ENCODE peak calls at places on chromosomes 4 and X, in five cellular contexts. L is GM23248, N is aorta, P is fibroblast of lung, I is WERI-Rb-1. V is an unnamed sample. For H3K9me3, the result is how much of the 10 kb centered on the place peaks cover.

GRCh38 chrX:74160816-74161215 is 143.2 kb upstream of the ZCCHC13 start:
- DNase-seq in N (no peak), I (no peak), P (no peak), L (no peak), V (no peak)

GRCh38 chrX:135396109-135396508 is 25.6 kb upstream of the SMIM10L2A start:
- DNase-seq in N (no peak), I (no peak), P (peak), L (peak), V (no peak)

GRCh38 chrX:17500145-17500579 is 125.2 kb downstream of the NHS start:
- DNase-seq in P (peak), I (no peak), L (peak), N (no peak), V (no peak)

GRCh38 chr4:120049732-120050494 is 16.7 kb downstream of the MAD2L1 start:
- DNase-seq in P (peak), L (peak), I (peak), N (peak), V (no peak)

GRCh38 chr4:181897935-181898334 is 345.3 kb upstream of the TENM3 start:
- DNase-seq in I (no peak), P (peak), N (no peak), L (peak), V (peak)

GRCh38 chrX:23883737-23884354 is 23.9 kb downstream of the APOO start:
- DNase-seq in P (peak), L (peak), I (no peak), N (no peak), V (no peak)

GRCh38 chr4:2843909-2844584 is 403 bp downstream of the ADD1 start:
- DNase-seq in N (peak), I (peak), L (peak), P (peak), V (peak)

GRCh38 chrX:45801554-45801953 is 600.9 kb upstream of the DIPK2B start:
- DNase-seq in N (no peak), P (peak), L (peak), I (no peak), V (peak)

GRCh38 chrX:44483965-44484606 is 58.6 kb downstream of the FUNDC1 start:
- DNase-seq in N (no peak), P (peak), L (peak), I (no peak), V (no peak)

GRCh38 chr4:30866907-30867306 is 146.7 kb downstream of the PCDH7 start:
- DNase-seq in I (no peak), N (no peak), L (no peak), P (peak), V (no peak)

GRCh38 chr4:88591787-88592599 is at the start of gene HERC3:
- DNase-seq in I (peak), P (peak), N (peak), L (peak), V (peak)

DNA sequence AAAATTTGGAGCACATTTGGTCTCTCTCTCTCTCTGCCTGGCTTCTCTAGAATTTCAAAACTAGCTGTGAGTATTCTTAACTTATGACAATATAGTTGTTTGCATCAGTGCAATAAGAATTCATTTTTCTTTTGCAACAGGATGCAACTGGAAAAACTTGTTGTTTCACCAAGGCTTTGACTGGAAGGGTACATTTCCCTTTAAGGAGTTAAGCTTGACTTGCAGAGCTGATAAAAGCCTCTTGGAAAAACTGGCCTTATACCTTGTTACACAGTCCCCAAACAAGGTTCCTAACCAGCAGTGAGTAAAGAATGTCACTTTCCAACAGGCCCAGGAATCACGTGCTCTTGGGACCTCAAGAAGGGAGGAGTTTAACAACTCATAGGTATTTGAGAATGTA is 25.9 kb upstream of the ZNF718 start:
- DNase-seq in L (no peak), N (no peak), P (no peak), I (no peak), V (no peak)
- H3K9me3 ChIP-seq in L (under half), N (under half), P (under half), I (under half), V (under half)

DNA sequence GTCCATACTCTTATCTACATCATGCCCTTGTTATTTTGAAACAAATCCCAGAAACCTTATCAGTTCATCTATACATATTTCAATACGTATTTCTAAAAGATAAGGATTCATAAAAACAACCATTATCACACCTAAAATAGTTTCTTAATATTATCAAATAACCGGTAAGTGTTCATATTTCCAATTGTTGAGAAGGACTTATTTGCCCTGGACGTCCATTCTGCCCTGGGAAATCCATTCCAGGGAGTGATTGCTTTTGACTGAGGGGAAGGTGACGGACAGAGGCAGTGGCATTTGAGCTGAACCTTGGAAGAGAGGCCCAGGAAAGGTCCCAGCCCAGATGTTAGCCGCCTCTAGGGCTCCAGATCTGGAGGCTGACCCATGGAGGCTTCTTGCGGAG is 49.6 kb downstream of the STARD8 start:
- DNase-seq in L (no peak), P (no peak), N (no peak), I (no peak), V (no peak)
- H3K4me3 ChIP-seq in L (no peak), P (no peak), N (no peak), I (no peak), V (no peak)

DNA sequence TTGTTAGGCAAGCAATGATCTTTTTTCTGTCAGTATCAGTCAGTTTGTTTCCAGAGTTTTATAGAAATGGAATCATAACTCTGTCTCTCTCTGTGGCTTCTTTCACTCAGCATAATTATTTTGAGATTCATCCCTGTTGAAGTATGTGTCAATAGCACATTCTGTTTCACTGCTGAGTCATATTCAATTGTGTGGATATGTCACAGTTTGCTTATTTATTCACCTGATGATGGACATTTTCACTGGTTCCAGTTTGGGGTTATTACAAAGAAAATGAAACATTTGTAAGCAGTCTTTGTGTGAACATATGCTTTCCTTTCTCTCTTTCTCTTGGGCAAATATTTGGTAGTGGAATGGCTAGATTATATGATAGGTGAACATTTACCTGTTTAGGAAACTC is 10.2 kb upstream of the ZNF718 start:
- DNase-seq in I (no peak), P (no peak), N (no peak), L (no peak), V (no peak)
- H3K9me3 ChIP-seq in I (under half), P (under half), N (under half), L (under half), V (under half)

DNA sequence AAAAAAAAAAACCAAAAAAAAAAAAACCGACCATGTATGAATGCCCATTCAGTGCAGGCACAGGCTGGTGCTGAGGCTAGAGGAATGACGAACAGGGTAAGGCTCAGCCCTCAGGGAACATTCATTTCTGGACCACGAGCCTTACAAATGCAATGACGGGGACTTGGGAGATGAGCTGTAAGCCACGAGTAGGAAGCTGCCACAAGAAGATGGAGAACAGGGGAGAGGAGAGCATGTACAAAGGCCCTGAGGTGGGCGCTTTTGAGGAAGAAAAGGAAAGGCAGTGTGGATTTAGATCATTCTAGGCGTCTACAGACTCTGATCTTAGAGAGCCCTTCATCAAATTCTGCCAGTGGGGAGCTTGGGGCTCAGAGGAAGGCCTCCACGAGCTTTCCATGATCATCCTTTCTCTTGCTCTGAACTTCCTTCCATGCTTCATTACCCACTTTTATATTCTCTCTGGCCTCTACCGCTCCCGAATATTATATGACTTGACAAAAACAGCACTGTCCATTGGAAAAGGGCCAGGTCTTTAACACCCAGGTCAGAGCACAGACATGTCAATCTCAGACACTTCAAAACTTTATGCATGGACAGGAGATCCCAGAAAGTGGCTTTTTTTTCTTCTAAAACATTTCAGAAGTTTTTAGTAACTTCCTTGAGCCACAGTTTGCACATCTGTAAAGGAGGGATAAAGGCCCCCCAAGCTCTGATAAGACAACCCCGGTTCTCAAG is 3.3 kb upstream of the ZNF518B start:
- DNase-seq in L (no peak), I (no peak), P (no peak), N (no peak), V (no peak)
- H3K4me3 ChIP-seq in L (no peak), I (no peak), P (no peak), N (no peak), V (no peak)

V was measured in HAP-1.